ENCODE peak calls at places on chromosomes 2 and 18, in ten cellular contexts. One of them, this sample, is unnamed.

GRCh38 chr2:16005389-16005788 is 65.0 kb downstream of the MYCN start:
- DNase-seq in uterus: no peak
- DNase-seq in right cardiac atrium: no peak
- DNase-seq in tibial artery: no peak
- DNase-seq in CD4-positive, alpha-beta memory T cell: no peak
- DNase-seq in stomach: no peak
- DNase-seq in HAP-1: no peak
- DNase-seq in Karpas-422: no peak
- DNase-seq in neural progenitor cell: no peak
- DNase-seq in adrenal gland: no peak
- DNase-seq in this sample: no peak

GRCh38 chr2:137942785-137943034 is 21.6 kb upstream of the HNMT start:
- DNase-seq in uterus: no peak
- DNase-seq in right cardiac atrium: no peak
- DNase-seq in tibial artery: no peak
- DNase-seq in CD4-positive, alpha-beta memory T cell: no peak
- DNase-seq in stomach: no peak
- DNase-seq in HAP-1: no peak
- DNase-seq in Karpas-422: no peak
- DNase-seq in neural progenitor cell: no peak
- DNase-seq in adrenal gland: no peak
- DNase-seq in this sample: no peak

GRCh38 chr18:26133652-26134051 is at the start of gene PSMA8:
- DNase-seq in uterus: no peak
- DNase-seq in right cardiac atrium: peak; percentile 41
- DNase-seq in tibial artery: no peak
- DNase-seq in CD4-positive, alpha-beta memory T cell: peak; percentile 39
- DNase-seq in stomach: no peak
- DNase-seq in HAP-1: no peak
- DNase-seq in Karpas-422: no peak
- DNase-seq in neural progenitor cell: peak; percentile 17
- DNase-seq in adrenal gland: peak; percentile 17
- DNase-seq in this sample: peak; percentile 44

GRCh38 chr2:237715459-237715947 is 83.1 kb upstream of the RBM44 start:
- DNase-seq in uterus: no peak
- DNase-seq in right cardiac atrium: no peak
- DNase-seq in tibial artery: peak; percentile 67
- DNase-seq in CD4-positive, alpha-beta memory T cell: no peak
- DNase-seq in stomach: peak; percentile 54
- DNase-seq in HAP-1: no peak
- DNase-seq in Karpas-422: no peak
- DNase-seq in neural progenitor cell: no peak
- DNase-seq in adrenal gland: no peak
- DNase-seq in this sample: no peak

GRCh38 chr18:79851981-79852380 is 54.2 kb downstream of the KCNG2 start:
- DNase-seq in uterus: no peak
- DNase-seq in right cardiac atrium: no peak
- DNase-seq in tibial artery: peak; percentile 34
- DNase-seq in CD4-positive, alpha-beta memory T cell: no peak
- DNase-seq in stomach: no peak
- DNase-seq in HAP-1: no peak
- DNase-seq in Karpas-422: no peak
- DNase-seq in neural progenitor cell: no peak
- DNase-seq in adrenal gland: no peak
- DNase-seq in this sample: no peak

GRCh38 chr2:46258937-46259781 is 38.0 kb upstream of the EPAS1 start:
- DNase-seq in uterus: no peak
- DNase-seq in right cardiac atrium: peak; percentile 47
- DNase-seq in tibial artery: no peak
- DNase-seq in CD4-positive, alpha-beta memory T cell: no peak
- DNase-seq in stomach: no peak
- DNase-seq in HAP-1: no peak
- DNase-seq in Karpas-422: no peak
- DNase-seq in neural progenitor cell: no peak
- DNase-seq in adrenal gland: peak; percentile 35
- DNase-seq in this sample: peak; percentile 41

GRCh38 chr2:238915196-238915595 is 67.3 kb downstream of the TWIST2 start:
- DNase-seq in uterus: peak; percentile 7
- DNase-seq in right cardiac atrium: no peak
- DNase-seq in tibial artery: no peak
- DNase-seq in CD4-positive, alpha-beta memory T cell: no peak
- DNase-seq in stomach: no peak
- DNase-seq in HAP-1: no peak
- DNase-seq in Karpas-422: no peak
- DNase-seq in neural progenitor cell: no peak
- DNase-seq in adrenal gland: no peak
- DNase-seq in this sample: no peak

GRCh38 chr2:75716406-75716805 is 5.7 kb upstream of the GCFC2 start:
- DNase-seq in uterus: no peak
- DNase-seq in right cardiac atrium: no peak
- DNase-seq in tibial artery: no peak
- DNase-seq in CD4-positive, alpha-beta memory T cell: no peak
- DNase-seq in stomach: no peak
- DNase-seq in HAP-1: no peak
- DNase-seq in Karpas-422: peak; percentile 61
- DNase-seq in neural progenitor cell: no peak
- DNase-seq in adrenal gland: no peak
- DNase-seq in this sample: no peak

GRCh38 chr2:98346259-98347236 is at the start of gene CNGA3:
- DNase-seq in uterus: no peak
- DNase-seq in right cardiac atrium: peak; percentile 14
- DNase-seq in tibial artery: no peak
- DNase-seq in CD4-positive, alpha-beta memory T cell: peak; percentile 9
- DNase-seq in stomach: no peak
- DNase-seq in HAP-1: no peak
- DNase-seq in Karpas-422: no peak
- DNase-seq in neural progenitor cell: peak; percentile 80
- DNase-seq in adrenal gland: no peak
- DNase-seq in this sample: no peak

GRCh38 chr2:174750923-174751441 is 13.3 kb downstream of the CHRNA1 start:
- DNase-seq in uterus: no peak
- DNase-seq in right cardiac atrium: no peak
- DNase-seq in tibial artery: no peak
- DNase-seq in CD4-positive, alpha-beta memory T cell: peak; percentile 61
- DNase-seq in stomach: no peak
- DNase-seq in HAP-1: no peak
- DNase-seq in Karpas-422: no peak
- DNase-seq in neural progenitor cell: no peak
- DNase-seq in adrenal gland: no peak
- DNase-seq in this sample: no peak

GRCh38 chr2:96359310-96359709 is 23.7 kb downstream of the NCAPH start:
- DNase-seq in uterus: no peak
- DNase-seq in right cardiac atrium: no peak
- DNase-seq in tibial artery: no peak
- DNase-seq in CD4-positive, alpha-beta memory T cell: peak; percentile 37
- DNase-seq in stomach: no peak
- DNase-seq in HAP-1: no peak
- DNase-seq in Karpas-422: no peak
- DNase-seq in neural progenitor cell: no peak
- DNase-seq in adrenal gland: no peak
- DNase-seq in this sample: no peak

GRCh38 chr2:152730591-152731333 is 12.3 kb downstream of the ARL6IP6 start:
- DNase-seq in uterus: no peak
- DNase-seq in right cardiac atrium: no peak
- DNase-seq in tibial artery: no peak
- DNase-seq in CD4-positive, alpha-beta memory T cell: peak; percentile 74
- DNase-seq in stomach: no peak
- DNase-seq in HAP-1: no peak
- DNase-seq in Karpas-422: no peak
- DNase-seq in neural progenitor cell: no peak
- DNase-seq in adrenal gland: no peak
- DNase-seq in this sample: no peak

GRCh38 chr2:218859556-218859993 is at the start of gene WNT6:
- DNase-seq in uterus: peak; percentile 22
- DNase-seq in right cardiac atrium: no peak
- DNase-seq in tibial artery: peak; percentile 40
- DNase-seq in CD4-positive, alpha-beta memory T cell: no peak
- DNase-seq in stomach: no peak
- DNase-seq in HAP-1: no peak
- DNase-seq in Karpas-422: no peak
- DNase-seq in neural progenitor cell: peak; percentile 80
- DNase-seq in adrenal gland: peak; percentile 15
- DNase-seq in this sample: no peak

GRCh38 chr2:172098650-172099471 is 3.8 kb downstream of the DLX2 start:
- DNase-seq in uterus: no peak
- DNase-seq in right cardiac atrium: peak; percentile 60
- DNase-seq in tibial artery: peak; percentile 72
- DNase-seq in CD4-positive, alpha-beta memory T cell: no peak
- DNase-seq in stomach: no peak
- DNase-seq in HAP-1: peak; percentile 21
- DNase-seq in Karpas-422: peak; percentile 69
- DNase-seq in neural progenitor cell: peak; percentile 79
- DNase-seq in adrenal gland: no peak
- DNase-seq in this sample: no peak

GRCh38 chr18:9631814-9632496 is 17.6 kb upstream of the PPP4R1 start:
- DNase-seq in uterus: no peak
- DNase-seq in right cardiac atrium: no peak
- DNase-seq in tibial artery: no peak
- DNase-seq in CD4-positive, alpha-beta memory T cell: no peak
- DNase-seq in stomach: no peak
- DNase-seq in HAP-1: no peak
- DNase-seq in Karpas-422: peak; percentile 21
- DNase-seq in neural progenitor cell: no peak
- DNase-seq in adrenal gland: peak; percentile 19
- DNase-seq in this sample: no peak

GRCh38 chr18:48290162-48290926 is 118.8 kb downstream of the ZBTB7C start:
- DNase-seq in uterus: no peak
- DNase-seq in right cardiac atrium: no peak
- DNase-seq in tibial artery: no peak
- DNase-seq in CD4-positive, alpha-beta memory T cell: no peak
- DNase-seq in stomach: no peak
- DNase-seq in HAP-1: no peak
- DNase-seq in Karpas-422: no peak
- DNase-seq in neural progenitor cell: peak; percentile 38
- DNase-seq in adrenal gland: no peak
- DNase-seq in this sample: no peak

DNA sequence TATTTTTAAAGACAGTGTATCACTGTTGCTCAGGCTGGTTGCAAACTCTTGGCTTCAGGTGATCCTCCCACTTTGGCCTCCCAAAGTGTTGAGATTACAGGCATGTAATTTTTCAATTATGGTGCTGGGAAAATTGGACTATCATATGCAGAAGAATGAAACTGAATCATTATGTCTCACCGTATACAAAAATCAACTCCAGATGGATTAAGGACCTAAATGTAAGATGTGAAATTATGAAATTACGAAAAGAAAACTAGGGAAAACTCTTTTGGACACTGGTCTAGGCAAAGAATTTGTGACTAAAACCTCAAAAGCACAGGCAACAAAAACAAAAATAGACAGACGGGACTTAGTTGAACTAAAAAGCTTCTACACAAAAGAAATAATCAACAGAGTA is 31.2 kb downstream of the MAP3K2 start:
- DNase-seq in uterus: no peak
- DNase-seq in right cardiac atrium: no peak
- DNase-seq in tibial artery: no peak
- DNase-seq in CD4-positive, alpha-beta memory T cell: no peak
- DNase-seq in stomach: no peak
- DNase-seq in HAP-1: no peak
- DNase-seq in Karpas-422: no peak
- DNase-seq in neural progenitor cell: no peak
- DNase-seq in adrenal gland: no peak
- DNase-seq in this sample: no peak
- H3K9me3 ChIP-seq in uterus: no peaks in the 10 kb centered on the region
- H3K9me3 ChIP-seq in right cardiac atrium: no peaks in the 10 kb centered on the region
- H3K9me3 ChIP-seq in tibial artery: no peaks in the 10 kb centered on the region
- H3K9me3 ChIP-seq in CD4-positive, alpha-beta memory T cell: no peaks in the 10 kb centered on the region
- H3K9me3 ChIP-seq in stomach: no peaks in the 10 kb centered on the region
- H3K9me3 ChIP-seq in HAP-1: no peaks in the 10 kb centered on the region
- H3K9me3 ChIP-seq in Karpas-422: no peaks in the 10 kb centered on the region
- H3K9me3 ChIP-seq in neural progenitor cell: no peaks in the 10 kb centered on the region
- H3K9me3 ChIP-seq in adrenal gland: no peaks in the 10 kb centered on the region
- H3K9me3 ChIP-seq in this sample: peaks cover 5% of the 10 kb centered on the region

DNA sequence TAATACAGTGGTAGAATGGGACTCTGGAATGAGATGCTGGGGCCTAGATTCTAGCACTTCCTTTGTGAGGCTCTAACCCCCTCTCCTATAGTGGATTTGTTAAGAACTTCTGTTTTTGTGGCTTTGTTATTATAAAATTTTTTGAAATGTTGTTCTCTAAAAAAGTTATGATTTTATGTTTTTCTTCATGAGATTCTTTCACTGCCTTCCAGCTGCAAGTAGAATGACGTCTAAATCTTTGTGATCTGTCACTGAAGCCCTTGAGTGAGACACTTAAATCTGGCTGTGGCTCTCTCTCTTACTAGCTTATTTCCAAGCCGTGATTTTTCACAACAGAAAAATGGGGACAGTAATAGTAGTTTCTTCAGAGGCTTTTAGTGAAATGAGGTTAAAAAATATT is 1.6 kb downstream of the CASP8 start:
- DNase-seq in uterus: no peak
- DNase-seq in right cardiac atrium: no peak
- DNase-seq in tibial artery: no peak
- DNase-seq in CD4-positive, alpha-beta memory T cell: peak; percentile 23
- DNase-seq in stomach: no peak
- DNase-seq in HAP-1: no peak
- DNase-seq in Karpas-422: peak; percentile 56
- DNase-seq in neural progenitor cell: no peak
- DNase-seq in adrenal gland: no peak
- DNase-seq in this sample: no peak
- H3K4me3 ChIP-seq in uterus: no peak overlapping the region
- H3K4me3 ChIP-seq in right cardiac atrium: no peak overlapping the region
- H3K4me3 ChIP-seq in tibial artery: no peak overlapping the region
- H3K4me3 ChIP-seq in CD4-positive, alpha-beta memory T cell: peak overlapping the region; percentile 95
- H3K4me3 ChIP-seq in stomach: peak overlapping the region; percentile 43
- H3K4me3 ChIP-seq in HAP-1: no peak overlapping the region
- H3K4me3 ChIP-seq in Karpas-422: peak overlapping the region; percentile 90
- H3K4me3 ChIP-seq in neural progenitor cell: no peak overlapping the region
- H3K4me3 ChIP-seq in adrenal gland: no peak overlapping the region
- H3K4me3 ChIP-seq in this sample: no peak overlapping the region

GRCh38 chr2:132640116-132640515 is 29.9 kb downstream of the LYPD1 start:
- DNase-seq in uterus: no peak
- DNase-seq in right cardiac atrium: no peak
- DNase-seq in tibial artery: no peak
- DNase-seq in CD4-positive, alpha-beta memory T cell: no peak
- DNase-seq in stomach: no peak
- DNase-seq in HAP-1: no peak
- DNase-seq in Karpas-422: no peak
- DNase-seq in neural progenitor cell: no peak
- DNase-seq in adrenal gland: no peak
- DNase-seq in this sample: no peak
- H3K9me3 ChIP-seq in uterus: no peaks in the 10 kb centered on the region
- H3K9me3 ChIP-seq in right cardiac atrium: no peaks in the 10 kb centered on the region
- H3K9me3 ChIP-seq in tibial artery: no peaks in the 10 kb centered on the region
- H3K9me3 ChIP-seq in CD4-positive, alpha-beta memory T cell: no peaks in the 10 kb centered on the region
- H3K9me3 ChIP-seq in stomach: no peaks in the 10 kb centered on the region
- H3K9me3 ChIP-seq in HAP-1: no peaks in the 10 kb centered on the region
- H3K9me3 ChIP-seq in Karpas-422: no peaks in the 10 kb centered on the region
- H3K9me3 ChIP-seq in neural progenitor cell: no peaks in the 10 kb centered on the region
- H3K9me3 ChIP-seq in adrenal gland: no peaks in the 10 kb centered on the region
- H3K9me3 ChIP-seq in this sample: no peaks in the 10 kb centered on the region

GRCh38 chr2:219871396-219871795 is 244.0 kb downstream of the SLC4A3 start:
- DNase-seq in uterus: no peak
- DNase-seq in right cardiac atrium: no peak
- DNase-seq in tibial artery: no peak
- DNase-seq in CD4-positive, alpha-beta memory T cell: no peak
- DNase-seq in stomach: no peak
- DNase-seq in HAP-1: peak; percentile 99
- DNase-seq in Karpas-422: no peak
- DNase-seq in neural progenitor cell: peak; percentile 80
- DNase-seq in adrenal gland: no peak
- DNase-seq in this sample: no peak
- H3K4me3 ChIP-seq in uterus: no peak overlapping the region
- H3K4me3 ChIP-seq in right cardiac atrium: no peak overlapping the region
- H3K4me3 ChIP-seq in tibial artery: no peak overlapping the region
- H3K4me3 ChIP-seq in CD4-positive, alpha-beta memory T cell: no peak overlapping the region
- H3K4me3 ChIP-seq in stomach: no peak overlapping the region
- H3K4me3 ChIP-seq in HAP-1: no peak overlapping the region
- H3K4me3 ChIP-seq in Karpas-422: no peak overlapping the region
- H3K4me3 ChIP-seq in neural progenitor cell: no peak overlapping the region
- H3K4me3 ChIP-seq in adrenal gland: no peak overlapping the region
- H3K4me3 ChIP-seq in this sample: no peak overlapping the region

This sample was measured in heart right ventricle.